ENCODE peak calls at places on chromosomes 11 and 22, in nine cellular contexts. Y is astrocyte of the cerebellum, Q is heart left ventricle, X is HAP-1, G is dorsolateral prefrontal cortex, T is GM06990, W is spleen, O is lung, I is stomach. N is an unnamed sample.

GRCh38 chr11:111155021-111155420 is 90.5 kb upstream of the POU2AF2 start:
- DNase-seq in Y (no peak), Q (no peak), I (no peak), O (no peak), X (no peak), G (no peak), W (no peak), T (no peak), N (no peak)

GRCh38 chr11:27703453-27703852 is 3.2 kb upstream of the BDNF start:
- DNase-seq in Q (no peak), W (no peak), I (no peak), T (no peak), O (no peak), X (no peak), Y (no peak), G (no peak), N (peak)

GRCh38 chr11:63937713-63938480 is 905 bp upstream of the NAA40 start:
- DNase-seq in G (no peak), W (peak), X (no peak), Q (no peak), T (no peak), O (no peak), Y (no peak), I (no peak), N (no peak)

GRCh38 chr11:111561306-111561705 is 20.8 kb downstream of the LAYN start:
- DNase-seq in Y (no peak), I (no peak), G (no peak), X (no peak), T (no peak), O (no peak), W (no peak), Q (no peak), N (no peak)

GRCh38 chr11:113873241-113873626 is 2.1 kb downstream of the USP28 start:
- DNase-seq in G (no peak), I (no peak), O (no peak), X (no peak), Q (no peak), W (no peak), Y (no peak), T (no peak), N (no peak)

GRCh38 chr11:16896716-16897115 is 117.5 kb downstream of the PLEKHA7 start:
- DNase-seq in Q (no peak), I (no peak), X (no peak), G (no peak), Y (no peak), T (no peak), O (no peak), W (no peak), N (no peak)

GRCh38 chr22:43971112-43971511 is 15.9 kb downstream of the SAMM50 start:
- DNase-seq in I (no peak), O (no peak), G (no peak), X (no peak), W (no peak), T (no peak), Y (no peak), Q (no peak), N (no peak)

GRCh38 chr22:30400159-30400558 is 3.3 kb downstream of the SEC14L2 start:
- DNase-seq in W (no peak), I (no peak), O (no peak), G (no peak), Q (no peak), X (no peak), T (no peak), Y (no peak), N (no peak)

GRCh38 chr11:68003846-68004550 is at the start of gene UNC93B1:
- DNase-seq in G (no peak), I (peak), X (peak), W (peak), T (peak), O (peak), Y (no peak), Q (peak), N (no peak)

DNA sequence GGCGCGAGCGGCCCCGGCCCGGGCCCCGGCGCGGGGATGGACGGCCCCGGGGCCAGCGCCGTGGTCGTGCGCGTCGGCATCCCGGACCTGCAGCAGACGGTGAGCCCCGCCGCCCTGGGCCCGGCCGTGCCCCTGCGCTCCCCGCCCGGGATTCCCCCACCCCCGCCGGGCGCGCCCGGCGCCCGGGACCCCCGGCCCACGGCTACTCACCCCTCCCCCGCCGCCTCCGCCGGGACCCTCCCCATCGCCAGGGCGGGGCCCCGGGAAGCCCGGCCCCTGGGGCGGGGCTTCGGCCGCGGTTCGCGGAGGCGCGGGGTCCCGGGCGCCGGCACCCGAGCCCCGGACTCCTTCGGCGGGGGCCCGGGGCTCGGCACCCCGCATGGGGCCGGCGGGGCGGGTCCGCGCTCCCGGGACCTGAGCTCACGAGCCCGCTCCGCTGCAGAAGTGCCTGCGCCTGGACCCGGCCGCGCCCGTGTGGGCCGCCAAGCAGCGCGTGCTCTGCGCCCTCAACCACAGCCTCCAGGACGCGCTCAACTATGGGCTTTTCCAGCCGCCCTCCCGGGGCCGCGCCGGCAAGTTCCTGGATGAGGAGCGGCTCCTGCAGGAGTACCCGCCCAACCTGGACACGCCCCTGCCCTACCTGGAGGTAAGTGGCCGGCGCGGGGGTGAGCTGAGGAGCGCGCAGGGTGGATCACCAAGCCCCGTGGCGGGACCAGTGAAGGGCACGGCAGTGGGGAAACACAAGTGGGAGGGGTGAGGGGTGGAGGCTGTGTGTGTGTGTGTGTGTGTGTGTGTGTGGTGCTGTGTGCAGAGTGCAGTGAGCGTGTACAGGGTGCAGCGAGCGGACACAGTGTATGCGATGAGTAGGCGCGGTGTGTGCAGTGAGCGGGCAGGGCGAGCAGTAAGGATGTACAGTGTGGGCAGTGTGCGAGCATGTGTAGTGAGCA is 2.3 kb downstream of the SHANK3 start:
- DNase-seq in Y (no peak), O (peak), X (peak), W (no peak), I (peak), T (no peak), Q (no peak), G (peak), N (no peak)
- H3K4me3 ChIP-seq in Y (peak), O (peak), X (peak), W (peak), I (peak), T (no peak), Q (peak), G (peak), N (peak)

DNA sequence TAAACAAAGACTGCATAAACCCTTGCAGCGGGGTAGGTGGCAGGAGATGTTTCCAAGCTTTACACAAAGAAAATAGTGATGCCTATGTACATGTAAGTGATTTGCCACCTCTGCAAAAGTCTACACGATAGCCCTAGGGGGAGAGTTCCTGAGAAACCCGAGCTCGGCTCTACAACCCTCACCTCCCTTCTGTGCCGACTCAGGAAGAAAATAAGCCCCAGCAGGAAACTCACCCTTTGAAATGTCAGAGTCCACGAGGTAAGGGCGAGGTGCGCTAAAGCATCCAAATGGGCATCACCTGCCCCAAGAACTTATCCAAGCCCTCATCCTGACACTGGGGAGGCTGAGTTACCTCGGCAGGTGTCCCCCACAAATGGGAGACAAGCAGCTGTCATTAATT is 105.0 kb upstream of the KIRREL3 start:
- DNase-seq in Y (no peak), X (no peak), I (no peak), W (no peak), T (no peak), O (no peak), G (no peak), Q (no peak), N (no peak)
- H3K4me3 ChIP-seq in Y (no peak), X (no peak), I (no peak), W (no peak), T (no peak), O (no peak), G (no peak), Q (no peak), N (no peak)

DNA sequence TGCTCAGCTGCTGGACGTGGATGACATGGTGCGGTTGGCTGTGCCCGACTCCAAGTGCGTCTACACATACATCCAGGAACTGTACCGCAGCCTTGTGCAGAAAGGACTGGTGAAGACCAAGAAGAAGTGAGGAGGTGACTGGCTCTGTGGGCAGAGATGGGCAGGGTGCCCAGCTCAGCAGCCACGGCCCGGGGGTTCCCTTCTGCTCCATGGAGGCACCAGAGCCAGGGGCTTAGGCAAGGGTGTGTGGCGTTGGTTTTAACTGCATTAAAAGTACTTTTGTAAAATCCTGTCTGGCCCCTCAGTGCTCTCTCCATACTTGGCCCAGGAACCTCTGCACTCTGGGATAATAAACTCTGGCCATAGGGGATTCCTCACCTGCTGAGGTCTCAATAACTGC is 12.6 kb downstream of the SMTNL1 start:
- DNase-seq in W (no peak), Q (no peak), I (no peak), Y (no peak), O (no peak), X (no peak), G (no peak), T (no peak), N (no peak)
- H3K4me3 ChIP-seq in W (no peak), Q (no peak), I (no peak), Y (no peak), O (no peak), X (no peak), G (no peak), T (no peak), N (no peak)

GRCh38 chr22:38313384-38313955 is 3.8 kb downstream of the CSNK1E start:
- DNase-seq in I (peak), W (peak), O (no peak), G (no peak), T (peak), Y (peak), X (no peak), Q (peak), N (peak)
- H3K4me3 ChIP-seq in I (peak), W (no peak), O (no peak), G (peak), T (peak), Y (peak), X (no peak), Q (peak), N (peak)

GRCh38 chr11:20388096-20389055 is 860 bp downstream of the PRMT3 start:
- DNase-seq in X (peak), W (no peak), Q (no peak), I (no peak), G (no peak), Y (no peak), O (no peak), T (no peak), N (no peak)
- H3K4me3 ChIP-seq in X (peak), W (peak), Q (peak), I (peak), G (peak), Y (peak), O (peak), T (peak), N (peak)

GRCh38 chr22:46119729-46120419 is 30.5 kb upstream of the PPARA start:
- DNase-seq in I (no peak), W (no peak), Q (peak), O (no peak), X (no peak), G (no peak), T (no peak), Y (peak), N (no peak)
- H3K4me3 ChIP-seq in I (no peak), W (no peak), Q (no peak), O (no peak), X (no peak), G (no peak), T (no peak), Y (no peak), N (no peak)